ENCODE peak calls at places on chromosome 18, in ten cellular contexts. F is aorta; Z is activated naive CD8-positive, alpha-beta T cell treated with anti-CD3 and anti-CD28 coated beads, Interleukin-2, amount 50 U/mL, for 24 hours; V is stimulated activated naive CD8-positive, alpha-beta T cell treated with anti-CD3 and anti-CD28 coated beads, Interleukin-15, Interleukin-2, amounts not matched to agents 100 U/mL and 50 U/mL, for 24 hours; Y is naive thymus-derived CD8-positive, alpha-beta T cell; H is left lung; U is activated CD4-positive, alpha-beta T cell treated with anti-CD3 and anti-CD28 coated beads for 36 hours; B is IMR-90; D is lower lobe of right lung; J is pancreas. T is an unnamed sample.

GRCh38 chr18:23249348-23249747 is 114.1 kb downstream of the CABLES1 start:
- ATAC-seq in V (no peak), H (no peak), D (no peak), J (no peak), B (no peak), U (no peak), F (no peak), Z (no peak), Y (no peak), T (no peak)

GRCh38 chr18:7349181-7349837 is 118.4 kb downstream of the LRRC30 start:
- ATAC-seq in B (no peak), J (no peak), Y (no peak), F (no peak), H (no peak), Z (no peak), U (no peak), D (no peak), V (no peak), T (no peak)

GRCh38 chr18:23324861-23325260 is 128.2 kb upstream of the RIOK3 start:
- ATAC-seq in Y (no peak), U (no peak), H (no peak), D (no peak), Z (no peak), B (no peak), F (no peak), V (no peak), J (no peak), T (no peak)

GRCh38 chr18:12315481-12315880 is 7.4 kb downstream of the TUBB6 start:
- ATAC-seq in Y (no peak), D (no peak), J (no peak), F (peak; percentile 4), V (no peak), Z (no peak), H (no peak), B (no peak), U (no peak), T (no peak)

GRCh38 chr18:62061812-62062211 is 125.0 kb downstream of the PIGN start:
- ATAC-seq in Z (no peak), Y (no peak), J (no peak), U (no peak), H (no peak), F (no peak), D (no peak), B (no peak), V (no peak), T (no peak)

GRCh38 chr18:8607776-8608682 is 1.2 kb upstream of the RAB12 start:
- ATAC-seq in B (peak; percentile 4), U (no peak), V (no peak), Y (no peak), J (no peak), D (peak; percentile 6), Z (no peak), H (no peak), F (no peak), T (no peak)

GRCh38 chr18:7334973-7335568 is 104.2 kb downstream of the LRRC30 start:
- ATAC-seq in U (no peak), H (peak; percentile 83), D (peak; percentile 36), Y (no peak), F (no peak), J (no peak), B (no peak), V (no peak), Z (no peak), T (no peak)

GRCh38 chr18:76988015-76988826 is 144.4 kb downstream of the MBP start:
- ATAC-seq in Z (no peak), V (no peak), B (no peak), U (no peak), Y (no peak), F (no peak), J (peak; percentile 44), H (peak; percentile 37), D (no peak), T (no peak)

GRCh38 chr18:8947576-8947975 is 154.9 kb upstream of the NDUFV2 start:
- ATAC-seq in V (no peak), D (no peak), F (no peak), H (no peak), Y (no peak), U (no peak), J (no peak), Z (no peak), B (no peak), T (no peak)

GRCh38 chr18:58567453-58568196 is 61.3 kb downstream of the ALPK2 start:
- ATAC-seq in H (peak; percentile 37), Z (no peak), Y (no peak), J (peak; percentile 74), V (no peak), F (no peak), U (no peak), D (no peak), B (peak; percentile 67), T (no peak)

GRCh38 chr18:37484893-37485834 is 80.4 kb downstream of the CELF4 start:
- ATAC-seq in Z (peak; percentile 61), F (no peak), H (peak; percentile 80), Y (no peak), D (peak; percentile 71), B (peak; percentile 69), U (peak; percentile 79), V (peak; percentile 78), J (peak; percentile 81), T (no peak)

GRCh38 chr18:49094979-49095632 is 144.3 kb upstream of the SMAD7 start:
- ATAC-seq in Y (no peak), J (no peak), D (no peak), U (peak; percentile 36), F (peak; percentile 64), V (no peak), Z (peak; percentile 40), B (peak; percentile 66), H (peak; percentile 43), T (peak; percentile 72)

GRCh38 chr18:3499498-3499897 is 49.5 kb downstream of the TGIF1 start:
- ATAC-seq in B (peak; percentile 57), U (no peak), H (peak; percentile 52), D (peak; percentile 50), J (peak; percentile 39), Y (peak; percentile 17), F (peak; percentile 41), Z (no peak), V (no peak), T (no peak)

GRCh38 chr18:79694895-79695213 is 15.3 kb downstream of the CTDP1 start:
- ATAC-seq in J (no peak), Y (no peak), F (no peak), B (no peak), U (no peak), Z (no peak), D (no peak), V (no peak), H (no peak), T (no peak)

GRCh38 chr18:79690586-79691482 is 11.2 kb downstream of the CTDP1 start:
- ATAC-seq in D (no peak), Y (no peak), Z (peak; percentile 41), J (no peak), U (peak; percentile 43), B (no peak), V (peak; percentile 32), F (no peak), H (no peak), T (no peak)

T was measured in activated T-helper 17 cell treated with anti-CD3 and anti-CD28 coated beads, Interleukin-2, amount 50 U/mL, for 72 hours.